ENCODE peak calls at places on chromosomes 3 and 15, in four cellular contexts. R is K562, X is HepG2, G is GM12878. B is an unnamed sample.

GRCh38 chr3:46114324-46114988 is 87.2 kb upstream of the XCR1 start:
- DNase-seq in X (peak), R (no peak), G (no peak), B (no peak)

GRCh38 chr3:58607816-58608215 is 30.6 kb upstream of the FAM107A start:
- DNase-seq in X (no peak), R (no peak), G (peak), B (no peak)

GRCh38 chr15:38254065-38254883 is 1.6 kb downstream of the SPRED1 start:
- DNase-seq in G (peak), X (peak), R (peak), B (peak)

GRCh38 chr15:49864251-49864650 is 243.4 kb downstream of the DTWD1 start:
- DNase-seq in G (no peak), X (no peak), R (no peak), B (no peak)

GRCh38 chr3:130699765-130700164 is 46.9 kb downstream of the PIK3R4 start:
- DNase-seq in R (peak), G (no peak), X (peak), B (peak)

GRCh38 chr15:70356919-70357318 is 259.2 kb upstream of the TLE3 start:
- DNase-seq in G (no peak), R (no peak), X (no peak), B (no peak)

GRCh38 chr3:127779747-127780146 is 42.6 kb downstream of the MGLL start:
- DNase-seq in X (no peak), R (no peak), G (no peak), B (no peak)

GRCh38 chr3:46566040-46566631 is at the start of gene LRRC2:
- DNase-seq in R (peak), G (no peak), X (no peak), B (no peak)

GRCh38 chr3:123602325-123602724 is 17.5 kb upstream of the HACD2 start:
- DNase-seq in X (peak), R (no peak), G (no peak), B (no peak)

GRCh38 chr3:46923559-46924350 is 46.2 kb downstream of the PTH1R start:
- DNase-seq in R (peak), X (peak), G (no peak), B (peak)

DNA sequence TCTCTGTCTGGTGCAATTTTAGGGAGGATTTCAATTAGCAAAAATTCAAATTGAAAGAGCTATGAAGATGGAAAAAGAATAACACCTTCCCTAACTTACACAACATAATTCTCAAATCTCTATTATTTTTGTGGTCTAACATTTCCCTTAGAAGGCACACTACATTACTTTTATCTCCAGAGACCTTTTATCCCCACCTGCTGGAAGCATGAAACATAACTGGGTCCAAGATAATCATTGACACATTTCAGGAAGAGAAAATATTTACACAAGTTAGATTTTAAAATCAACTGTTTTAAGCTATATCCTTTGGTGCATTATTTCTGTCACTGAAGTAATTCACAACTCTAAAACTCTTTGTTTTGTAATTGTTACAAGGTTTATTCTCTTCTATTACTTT is 779.5 kb downstream of the ROBO1 start:
- DNase-seq in R (no peak), X (peak), G (no peak), B (no peak)
- TF ChIP-seq FOXK2 in R (no peak), X (no peak), G (no peak), B (no peak)

GRCh38 chr3:72797773-72798543 is 50.3 kb downstream of the SHQ1 start:
- DNase-seq in G (no peak), R (peak), X (peak), B (no peak)

GRCh38 chr3:72798552-72799195 is 49.6 kb downstream of the SHQ1 start:
- DNase-seq in R (no peak), G (no peak), X (no peak), B (no peak)

GRCh38 chr3:72791132-72791531 is 57.1 kb downstream of the SHQ1 start:
- DNase-seq in X (no peak), R (no peak), G (no peak), B (no peak)

GRCh38 chr3:72794079-72794478 is 54.2 kb downstream of the SHQ1 start:
- DNase-seq in X (no peak), G (no peak), R (no peak), B (no peak)
- TF ChIP-seq FOXK2 in X (no peak), G (no peak), R (no peak), B (no peak)

DNA sequence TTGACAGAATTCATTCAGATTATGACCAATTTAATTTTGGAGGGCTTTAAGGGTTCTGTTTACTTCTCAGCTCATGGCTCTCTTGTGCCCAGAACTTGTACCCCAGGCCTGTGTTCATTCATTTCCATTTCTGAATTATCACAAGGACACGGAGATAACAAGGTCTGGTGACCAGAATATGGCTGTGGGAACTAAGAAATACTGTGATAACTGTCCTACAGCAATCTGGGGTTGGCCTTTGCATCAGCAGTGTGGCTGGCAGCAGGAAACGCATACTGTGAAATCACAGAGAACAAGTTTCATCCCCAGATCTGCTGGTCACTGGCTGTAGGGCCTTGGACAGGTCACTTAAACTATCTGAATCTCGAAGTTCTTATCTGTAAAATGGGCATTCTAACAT is 41.8 kb upstream of the TPM1 start:
- DNase-seq in G (no peak), R (no peak), X (no peak), B (no peak)
- TF ChIP-seq FOXK2 in G (no peak), R (no peak), X (no peak), B (no peak)

GRCh38 chr3:100709840-100710235 is 544 bp downstream of the TFG start:
- DNase-seq in R (peak), G (no peak), X (no peak), B (peak)
- TF ChIP-seq FOXK2 in R (no peak), G (no peak), X (no peak), B (no peak)

DNA sequence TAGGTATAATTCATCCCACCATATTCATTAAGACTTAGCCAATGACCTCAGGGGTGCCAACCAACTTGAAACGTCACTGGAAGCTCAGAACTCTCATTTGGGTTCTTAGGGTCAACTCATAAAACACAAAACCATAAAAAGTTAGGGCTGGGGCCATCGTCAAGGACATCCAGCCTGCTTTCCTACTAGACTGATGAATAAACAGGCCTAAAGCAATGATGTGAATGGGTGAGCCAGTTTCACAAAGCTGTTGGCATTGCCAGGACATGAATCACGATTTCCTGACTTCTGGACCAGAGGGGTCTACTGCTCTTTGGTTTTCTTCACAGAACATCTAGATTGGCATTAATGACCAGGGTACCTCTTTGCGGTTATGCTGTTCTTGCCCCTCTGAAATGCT is 64.7 kb downstream of the EOMES start:
- DNase-seq in X (no peak), G (no peak), R (no peak), B (no peak)
- TF ChIP-seq FOXK2 in X (no peak), G (no peak), R (no peak), B (no peak)

DNA sequence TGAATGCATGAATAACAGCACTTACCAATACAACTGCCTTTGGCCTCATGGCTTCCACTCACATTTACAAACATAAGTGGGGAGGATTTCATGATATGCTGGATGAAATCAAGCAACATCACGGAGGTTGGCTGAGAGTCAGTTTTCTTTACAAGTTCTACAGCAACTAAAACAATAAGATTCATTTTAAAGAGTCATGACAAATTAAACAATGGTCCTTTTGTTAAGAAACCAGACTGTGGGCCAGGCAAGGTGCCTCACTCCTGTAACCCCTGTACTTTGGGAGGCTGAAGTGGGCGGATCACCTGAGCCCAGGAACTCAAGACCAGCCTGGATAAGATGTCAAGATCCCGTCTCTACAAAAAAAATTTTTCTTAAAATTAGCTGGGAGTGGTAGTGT is 12.4 kb downstream of the ATR start:
- DNase-seq in X (no peak), G (no peak), R (no peak), B (no peak)
- TF ChIP-seq FOXK2 in X (no peak), G (no peak), R (no peak), B (no peak)

DNA sequence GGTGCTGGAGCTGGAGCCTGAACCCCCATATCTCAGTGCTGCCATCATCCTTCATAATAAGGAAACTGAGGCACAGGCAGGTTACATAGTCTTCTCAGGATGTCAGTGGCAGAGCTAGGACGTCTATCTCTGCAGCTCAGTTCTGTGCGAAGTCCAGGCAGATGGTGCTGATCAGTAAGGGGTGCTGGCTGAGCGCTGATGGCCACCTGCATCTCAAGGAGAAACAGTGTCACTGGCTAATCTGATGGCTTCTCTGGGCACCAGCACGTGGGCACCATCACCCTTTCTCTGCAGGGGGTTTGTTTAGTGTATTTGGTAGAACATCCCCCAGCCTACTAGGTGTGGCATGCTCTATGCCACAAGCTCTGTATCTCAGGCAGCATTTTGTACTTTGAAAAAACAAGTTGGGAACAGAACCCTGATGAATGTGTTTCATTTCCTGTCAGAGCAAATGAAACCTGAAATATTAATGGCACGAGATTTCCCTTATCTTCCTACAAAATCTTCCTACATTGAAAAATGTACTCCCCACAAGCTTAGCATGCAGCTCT is 35.1 kb downstream of the APBA2 start:
- DNase-seq in R (no peak), G (no peak), X (no peak), B (no peak)
- TF ChIP-seq FOXK2 in R (no peak), G (no peak), X (no peak), B (no peak)

GRCh38 chr3:183515968-183516851 is 39.3 kb downstream of the KLHL6 start:
- DNase-seq in G (peak), X (no peak), R (no peak), B (no peak)
- TF ChIP-seq FOXK2 in G (no peak), X (no peak), R (no peak), B (no peak)

B was measured in HEK293T.